ENCODE peak calls at places on chromosomes 7 and 10, in six cellular contexts. D, P, X, A, E and F are unnamed samples.
A peak's percentile ranks its signal among the peaks of the same experiment; 100 is the strongest.

GRCh38 chr7:2776353-2776752 is 67.8 kb downstream of the GNA12 start:
- DNase-seq in D (no peak), P (no peak), X (no peak), A (no peak), E (no peak), F (no peak)

GRCh38 chr10:117502421-117503169 is 40.0 kb upstream of the EMX2 start:
- DNase-seq in D (no peak), P (no peak), X (no peak), A (no peak), E (no peak), F (peak; percentile 50)

GRCh38 chr10:46524471-46525176 is 31.8 kb downstream of the GPRIN2 start:
- DNase-seq in D (peak; percentile 56), P (no peak), X (peak; percentile 100), A (peak; percentile 61), E (peak; percentile 68), F (peak; percentile 8)

GRCh38 chr10:58054881-58055280 is 212.8 kb downstream of the IPMK start:
- DNase-seq in D (peak; percentile 12), P (no peak), X (no peak), A (no peak), E (no peak), F (no peak)

GRCh38 chr7:95630702-95631458 is 34.6 kb upstream of the PDK4 start:
- DNase-seq in D (peak; percentile 43), P (no peak), X (no peak), A (no peak), E (no peak), F (no peak)

GRCh38 chr7:98991141-98991540 is 112.8 kb downstream of the TRRAP start:
- DNase-seq in D (no peak), P (no peak), X (no peak), A (no peak), E (peak; percentile 36), F (no peak)

GRCh38 chr7:45670227-45670626 is 96.1 kb downstream of the ADCY1 start:
- DNase-seq in D (no peak), P (no peak), X (no peak), A (no peak), E (peak; percentile 38), F (peak; percentile 24)

GRCh38 chr7:94301024-94301588 is 93.6 kb upstream of the COL1A2 start:
- DNase-seq in D (peak; percentile 97), P (no peak), X (peak; percentile 95), A (peak; percentile 32), E (no peak), F (peak; percentile 94)

GRCh38 chr10:50585921-50586739 is 37.6 kb downstream of the SGMS1 start:
- DNase-seq in D (peak; percentile 82), P (no peak), X (peak; percentile 80), A (peak; percentile 46), E (no peak), F (no peak)

GRCh38 chr7:4689151-4689550 is 7.1 kb downstream of the FOXK1 start:
- DNase-seq in D (peak; percentile 31), P (no peak), X (no peak), A (no peak), E (no peak), F (no peak)

GRCh38 chr7:102122026-102122425 is 164.6 kb upstream of the SH2B2 start:
- DNase-seq in D (peak; percentile 66), P (no peak), X (peak; percentile 62), A (no peak), E (no peak), F (no peak)

GRCh38 chr7:27091125-27091524 is 4.7 kb downstream of the HOXA1 start:
- DNase-seq in D (no peak), P (no peak), X (no peak), A (no peak), E (no peak), F (no peak)

GRCh38 chr10:121087129-121087528 is 236.0 kb downstream of the WDR11 start:
- DNase-seq in D (no peak), P (no peak), X (no peak), A (no peak), E (no peak), F (no peak)

GRCh38 chr7:130741336-130741995 is 7.5 kb upstream of the KLF14 start:
- DNase-seq in D (no peak), P (no peak), X (no peak), A (no peak), E (no peak), F (no peak)

DNA sequence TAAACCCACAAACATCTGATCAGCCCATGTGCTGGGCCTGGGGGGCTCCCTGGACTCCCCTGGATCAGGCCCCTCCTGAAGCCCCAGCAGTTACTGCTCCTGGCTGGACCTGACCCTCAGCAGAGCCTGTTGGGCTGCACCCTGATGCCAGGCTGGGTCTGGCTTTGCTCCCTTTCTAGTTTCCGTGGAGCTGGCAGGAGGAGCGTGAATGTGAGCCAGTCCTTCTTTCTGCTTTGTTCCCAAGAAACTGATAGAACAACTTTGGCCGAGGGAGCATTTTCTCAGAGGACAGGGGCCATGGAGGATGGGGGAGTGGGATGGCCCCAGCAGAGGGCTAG is 128.2 kb downstream of the NEURL1 start:
- DNase-seq in D (no peak), P (no peak), X (no peak), A (no peak), E (no peak), F (no peak)
- H3K27ac ChIP-seq in D (no peak overlapping the region), P (peak overlapping the region; percentile 80), X (no peak overlapping the region), A (no peak overlapping the region), E (peak overlapping the region; percentile 26), F (peak overlapping the region; percentile 80)

DNA sequence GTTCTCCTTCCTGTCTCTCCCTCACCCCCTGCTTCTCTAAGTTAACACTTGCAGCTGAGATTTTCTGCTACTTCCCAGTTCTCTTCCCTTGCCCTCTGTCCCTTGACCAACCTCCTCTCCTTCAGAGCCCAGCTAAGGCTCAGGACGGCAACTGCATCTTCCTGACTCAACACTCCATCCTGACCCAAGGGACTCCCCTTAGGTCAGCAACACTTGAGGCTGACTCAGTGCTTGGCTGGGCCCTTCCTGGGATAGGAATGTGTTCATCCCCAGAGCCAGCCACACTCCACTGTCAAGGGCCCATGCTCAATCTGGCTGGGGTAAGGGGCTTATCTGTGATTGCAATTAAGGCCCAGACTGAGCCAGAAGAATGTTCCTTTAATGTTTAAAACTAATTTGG is 3.4 kb downstream of the CALHM2 start:
- DNase-seq in D (peak; percentile 79), P (no peak), X (no peak), A (peak; percentile 1), E (no peak), F (no peak)
- H3K4me3 ChIP-seq in D (no peak overlapping the region), P (peak overlapping the region; percentile 79), X (no peak overlapping the region), A (no peak overlapping the region), E (no peak overlapping the region), F (no peak overlapping the region)

DNA sequence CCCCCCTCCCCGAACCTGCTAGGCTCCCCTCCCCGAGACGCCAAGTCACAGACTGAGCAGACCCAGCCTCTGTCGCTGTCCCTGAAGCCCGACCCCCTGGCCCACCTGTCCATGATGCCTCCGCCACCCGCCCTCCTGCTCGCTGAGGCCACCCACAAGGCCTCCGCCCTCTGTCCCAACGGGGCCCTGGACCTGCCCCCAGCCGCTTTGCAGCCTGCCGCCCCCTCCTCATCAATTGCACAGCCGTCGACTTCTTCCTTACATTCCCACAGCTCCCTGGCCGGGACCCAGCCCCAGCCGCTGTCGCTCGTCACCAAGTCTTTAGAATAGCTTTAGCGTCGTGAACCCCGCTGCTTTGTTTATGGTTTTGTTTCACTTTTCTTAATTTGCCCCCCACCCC is 215.6 kb downstream of the TCF7L2 start:
- DNase-seq in D (no peak), P (no peak), X (no peak), A (no peak), E (no peak), F (no peak)
- H3K4me1 ChIP-seq in D (no peaks in the 10 kb centered on the region), P (no peaks in the 10 kb centered on the region), X (peaks cover 7% of the 10 kb centered on the region), A (no peaks in the 10 kb centered on the region), E (no peaks in the 10 kb centered on the region), F (peaks cover 18% of the 10 kb centered on the region)

DNA sequence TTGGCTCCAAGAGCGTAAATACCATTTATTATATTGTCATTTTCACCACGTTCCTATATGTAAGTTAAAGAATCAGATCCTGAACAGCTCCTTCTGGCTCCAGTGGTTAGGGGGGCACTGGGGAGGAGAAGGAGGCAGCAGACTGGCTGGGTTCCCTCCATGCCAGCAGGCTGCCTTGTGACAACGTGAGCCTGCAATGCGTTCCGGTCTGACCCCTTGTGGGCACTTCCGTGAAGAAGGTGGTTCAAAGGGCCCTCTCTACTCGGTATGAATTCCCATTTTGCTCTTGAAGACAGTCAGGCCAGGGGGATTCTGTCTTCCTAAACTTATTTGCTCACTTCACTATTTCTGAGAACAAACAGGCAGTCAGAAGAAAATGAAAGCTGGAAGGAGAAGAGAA is 253.4 kb downstream of the BMPER start:
- DNase-seq in D (no peak), P (no peak), X (peak; percentile 40), A (no peak), E (no peak), F (no peak)
- H3K27ac ChIP-seq in D (no peak overlapping the region), P (no peak overlapping the region), X (peak overlapping the region; percentile 62), A (no peak overlapping the region), E (peak overlapping the region; percentile 71), F (peak overlapping the region; percentile 57)

DNA sequence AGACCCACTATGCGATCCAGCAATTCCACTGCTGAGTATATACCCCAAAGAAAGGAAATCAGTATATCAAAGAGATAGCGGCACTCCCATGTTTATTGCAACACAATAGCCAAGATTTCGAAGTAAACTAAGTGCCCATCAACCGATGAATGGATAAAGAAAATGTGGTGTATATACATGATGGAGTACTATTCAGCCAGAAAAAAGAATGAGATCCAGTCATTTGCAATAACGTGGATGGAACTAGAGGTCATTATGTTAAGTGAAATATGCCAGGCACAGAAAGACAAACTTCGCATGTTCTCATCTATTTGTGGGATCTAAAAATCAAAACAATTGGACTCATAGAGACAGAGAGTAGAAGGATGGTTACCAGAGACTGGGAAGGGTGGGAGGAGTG is 7.1 kb upstream of the NMT2 start:
- DNase-seq in D (no peak), P (no peak), X (no peak), A (no peak), E (no peak), F (no peak)
- H3K4me3 ChIP-seq in D (no peak overlapping the region), P (no peak overlapping the region), X (no peak overlapping the region), A (no peak overlapping the region), E (no peak overlapping the region), F (no peak overlapping the region)

GRCh38 chr7:47884675-47885074 is 63.6 kb downstream of the PKD1L1 start:
- DNase-seq in D (no peak), P (no peak), X (no peak), A (no peak), E (no peak), F (peak; percentile 19)
- H3K4me1 ChIP-seq in D (no peaks in the 10 kb centered on the region), P (no peaks in the 10 kb centered on the region), X (no peaks in the 10 kb centered on the region), A (no peaks in the 10 kb centered on the region), E (no peaks in the 10 kb centered on the region), F (no peaks in the 10 kb centered on the region)

DNA sequence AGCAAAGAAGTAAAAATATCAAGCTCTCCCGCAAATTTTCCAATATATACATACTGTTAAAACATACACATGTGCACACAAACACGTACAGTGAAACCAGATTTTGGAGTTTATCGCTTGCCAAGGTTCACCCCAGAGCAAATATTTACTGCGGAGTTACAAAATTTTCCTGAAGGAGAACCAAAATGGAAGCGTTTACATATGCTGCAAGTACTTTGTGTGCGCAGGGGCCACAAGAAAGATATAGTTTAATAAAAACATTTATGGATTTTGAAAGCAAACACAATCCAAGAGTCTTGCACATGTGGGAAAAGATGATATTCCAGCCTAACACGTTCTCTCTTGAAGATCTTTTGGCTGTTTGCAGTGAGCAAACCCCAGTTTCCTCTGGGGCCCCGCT is 301.3 kb upstream of the NFE2L3 start:
- DNase-seq in D (peak; percentile 38), P (no peak), X (no peak), A (no peak), E (no peak), F (no peak)
- H3K27ac ChIP-seq in D (peak overlapping the region; percentile 91), P (peak overlapping the region; percentile 51), X (peak overlapping the region; percentile 86), A (no peak overlapping the region), E (no peak overlapping the region), F (peak overlapping the region; percentile 85)